ENCODE peak calls at places on chromosomes 6 and 20, in eight cellular contexts. C, Z, I, M, H, A, X and V are unnamed samples.
A peak's percentile ranks its signal among the peaks of the same experiment; 100 is the strongest.

GRCh38 chr6:41537359-41537758 is 8.8 kb upstream of the FOXP4 start:
- DNase-seq in H (no peak), Z (no peak), A (no peak), X (no peak), I (no peak), C (no peak), M (no peak), V (no peak)

GRCh38 chr6:19838442-19839236 is 1.5 kb downstream of the ID4 start:
- DNase-seq in H (peak; percentile 60), C (peak; percentile 21), A (peak; percentile 90), Z (peak; percentile 35), M (no peak), X (peak; percentile 92), I (no peak), V (no peak)

GRCh38 chr6:88983532-88983931 is 20.1 kb upstream of the RNGTT start:
- DNase-seq in M (no peak), I (peak; percentile 34), A (no peak), C (no peak), H (peak; percentile 61), X (peak; percentile 84), Z (no peak), V (no peak)

GRCh38 chr6:125310994-125311649 is 9.4 kb upstream of the HDDC2 start:
- DNase-seq in Z (no peak), C (no peak), H (peak; percentile 78), X (peak; percentile 57), I (peak; percentile 56), M (peak; percentile 48), A (no peak), V (peak; percentile 21)

GRCh38 chr20:9126527-9126926 is 57.6 kb downstream of the PLCB4 start:
- DNase-seq in Z (no peak), H (no peak), C (no peak), M (no peak), A (no peak), I (no peak), X (no peak), V (no peak)

GRCh38 chr6:29112135-29112534 is 4.3 kb downstream of the OR2J3 start:
- DNase-seq in I (no peak), M (no peak), A (no peak), X (peak; percentile 57), C (no peak), H (no peak), Z (no peak), V (no peak)

GRCh38 chr6:150600302-150601017 is 775 bp downstream of the PLEKHG1 start:
- DNase-seq in I (peak; percentile 56), H (peak; percentile 87), M (peak; percentile 70), X (peak; percentile 92), Z (peak; percentile 57), C (peak; percentile 63), A (peak; percentile 83), V (no peak)

GRCh38 chr20:1832634-1833033 is 62.6 kb upstream of the SIRPA start:
- DNase-seq in M (no peak), H (no peak), X (peak; percentile 88), Z (no peak), I (no peak), A (no peak), C (no peak), V (no peak)

GRCh38 chr20:45183084-45183483 is 8.4 kb downstream of the PI3 start:
- DNase-seq in X (no peak), C (no peak), I (no peak), M (no peak), H (no peak), Z (no peak), A (no peak), V (no peak)

GRCh38 chr6:4804095-4804494 is 27.9 kb downstream of the CDYL start:
- DNase-seq in X (peak; percentile 45), I (peak; percentile 39), C (no peak), M (no peak), A (no peak), Z (no peak), H (peak; percentile 88), V (no peak)

GRCh38 chr6:4808396-4808795 is 32.2 kb downstream of the CDYL start:
- DNase-seq in A (no peak), I (no peak), M (no peak), H (no peak), X (no peak), C (no peak), Z (no peak), V (no peak)

GRCh38 chr6:4803343-4803744 is 27.1 kb downstream of the CDYL start:
- DNase-seq in X (no peak), Z (no peak), I (no peak), A (no peak), H (no peak), M (no peak), C (no peak), V (no peak)

GRCh38 chr6:4806308-4807190 is 30.3 kb downstream of the CDYL start:
- DNase-seq in H (no peak), X (no peak), M (no peak), I (no peak), Z (no peak), C (no peak), A (no peak), V (no peak)

GRCh38 chr6:4805553-4806307 is 29.5 kb downstream of the CDYL start:
- DNase-seq in X (peak; percentile 92), M (no peak), H (peak; percentile 55), A (peak; percentile 78), I (no peak), Z (peak; percentile 31), C (peak; percentile 43), V (no peak)
- H3K27ac ChIP-seq in X (no peak overlapping the region), M (no peak overlapping the region), H (no peak overlapping the region), A (no peak overlapping the region), I (no peak overlapping the region), Z (no peak overlapping the region), C (peak overlapping the region; percentile 43), V (no peak overlapping the region)

DNA sequence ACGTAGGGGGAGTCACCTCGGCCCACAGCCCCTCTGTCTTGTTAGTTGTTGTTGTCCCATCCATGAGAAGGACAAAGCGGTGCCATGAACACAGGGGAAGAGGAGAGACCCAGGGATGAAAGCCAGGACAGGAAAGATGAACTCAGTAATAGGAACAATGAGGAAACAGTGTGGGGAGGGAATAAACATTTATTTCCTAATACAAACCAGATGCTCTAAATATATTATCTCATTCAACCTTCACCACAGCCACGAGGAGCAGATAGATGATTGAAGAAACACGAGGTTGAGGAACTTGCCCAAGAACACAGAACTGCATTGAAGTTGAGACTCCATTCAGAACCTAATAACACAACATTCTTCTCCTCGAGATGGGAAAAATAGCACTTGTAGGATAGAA is 53.1 kb upstream of the AIG1 start:
- DNase-seq in Z (no peak), X (no peak), M (no peak), H (peak; percentile 83), C (no peak), I (no peak), A (no peak), V (no peak)
- H3K27ac ChIP-seq in Z (no peak overlapping the region), X (no peak overlapping the region), M (no peak overlapping the region), H (no peak overlapping the region), C (no peak overlapping the region), I (no peak overlapping the region), A (no peak overlapping the region), V (no peak overlapping the region)

DNA sequence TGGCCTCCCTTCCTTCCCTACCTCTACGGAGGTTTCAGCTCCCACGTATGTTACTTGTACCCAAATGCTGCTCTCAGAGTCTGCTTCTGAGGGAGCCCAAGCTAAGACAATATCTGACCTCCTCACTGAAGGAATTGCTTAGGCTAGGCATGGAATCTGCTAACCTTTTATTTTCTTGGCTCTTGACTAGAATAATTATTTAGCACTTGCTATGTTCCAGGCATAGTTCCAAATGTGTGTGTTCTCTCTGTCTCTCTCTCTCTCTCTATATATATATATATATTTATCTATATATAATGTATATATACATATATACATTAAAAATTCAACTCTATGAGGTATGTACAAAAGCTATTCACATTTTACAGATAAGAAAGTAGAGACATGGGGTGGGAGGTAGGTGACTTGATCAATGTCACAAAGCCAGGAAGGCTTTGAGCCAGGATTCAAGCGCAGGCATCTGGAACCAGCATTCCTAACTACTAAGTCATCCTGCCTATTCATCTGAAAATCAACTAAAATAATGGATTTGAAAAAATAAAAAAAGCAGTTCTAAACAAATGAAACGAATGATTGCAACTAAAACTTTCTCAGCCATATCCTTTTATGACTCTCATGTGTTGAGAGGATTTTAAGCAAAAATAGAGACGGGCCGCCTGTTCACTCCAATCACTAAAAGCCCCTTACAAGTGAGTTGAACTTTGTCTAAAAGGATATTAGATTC is 189.7 kb upstream of the JAG1 start:
- DNase-seq in C (peak; percentile 18), M (no peak), Z (no peak), H (peak; percentile 79), I (peak; percentile 79), A (no peak), X (no peak), V (no peak)
- H3K27ac ChIP-seq in C (peak overlapping the region; percentile 43), M (no peak overlapping the region), Z (no peak overlapping the region), H (peak overlapping the region; percentile 51), I (peak overlapping the region; percentile 51), A (no peak overlapping the region), X (no peak overlapping the region), V (no peak overlapping the region)

DNA sequence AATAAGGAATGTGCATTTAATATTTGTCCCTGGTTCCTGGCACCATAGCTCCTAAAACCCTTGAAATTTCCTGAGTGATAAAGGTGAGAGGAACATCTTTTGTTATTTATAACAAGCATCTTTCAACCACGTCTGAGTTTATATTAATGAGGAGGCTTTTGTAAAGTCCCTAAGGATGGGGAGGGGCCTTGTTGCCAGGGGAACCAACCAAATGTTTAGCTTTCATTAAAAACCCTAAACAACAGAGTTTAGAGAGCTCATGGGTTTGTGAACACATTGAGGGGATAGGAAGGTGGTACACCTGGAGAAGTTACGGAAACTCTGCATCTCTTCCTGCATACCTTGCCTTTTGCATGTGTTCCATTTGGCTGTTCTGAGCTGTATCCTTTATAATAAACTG is 105.9 kb upstream of the ADGRF4 start:
- DNase-seq in H (no peak), Z (no peak), A (no peak), X (no peak), M (no peak), C (no peak), I (no peak), V (no peak)
- H3K27ac ChIP-seq in H (no peak overlapping the region), Z (no peak overlapping the region), A (no peak overlapping the region), X (no peak overlapping the region), M (no peak overlapping the region), C (no peak overlapping the region), I (no peak overlapping the region), V (no peak overlapping the region)

DNA sequence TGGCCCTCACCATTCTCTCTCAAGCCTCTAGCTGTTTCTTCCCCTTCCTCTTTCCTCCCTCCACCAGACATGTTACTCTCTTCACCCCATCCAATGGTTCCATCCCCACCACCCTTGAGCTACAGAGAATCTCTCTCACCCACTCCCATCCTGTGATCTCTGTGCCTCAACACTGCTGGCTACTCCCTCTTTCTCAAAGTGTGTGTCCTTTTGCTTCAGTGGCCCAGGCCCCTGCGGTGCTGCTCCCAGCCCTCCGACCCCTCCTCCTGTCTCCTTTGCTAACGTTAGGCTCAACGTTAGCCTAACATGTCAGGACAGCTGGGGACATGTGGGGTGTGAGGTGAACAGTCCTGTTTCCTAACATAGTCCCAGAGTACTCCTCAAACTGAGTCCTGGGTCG is 5.9 kb downstream of the NELFE start:
- DNase-seq in M (no peak), X (no peak), A (no peak), Z (no peak), I (no peak), C (no peak), H (no peak), V (no peak)
- H3K27ac ChIP-seq in M (no peak overlapping the region), X (no peak overlapping the region), A (no peak overlapping the region), Z (no peak overlapping the region), I (no peak overlapping the region), C (peak overlapping the region; percentile 18), H (no peak overlapping the region), V (no peak overlapping the region)

GRCh38 chr20:49394757-49395156 is 87.7 kb downstream of the KCNB1 start:
- DNase-seq in Z (no peak), M (no peak), A (no peak), I (no peak), C (no peak), H (no peak), X (no peak), V (no peak)
- H3K27ac ChIP-seq in Z (no peak overlapping the region), M (no peak overlapping the region), A (no peak overlapping the region), I (no peak overlapping the region), C (peak overlapping the region; percentile 94), H (no peak overlapping the region), X (no peak overlapping the region), V (no peak overlapping the region)